ENCODE peak calls at places on chromosome 21, in seven cellular contexts. One of them, this sample, is unnamed.
A peak's percentile ranks its signal among the peaks of the same experiment; 100 is the strongest.

GRCh38 chr21:26754853-26755252 is 90.4 kb downstream of the ADAMTS1 start:
- DNase-seq in psoas muscle: no peak
- DNase-seq in amniotic epithelial cell: no peak
- DNase-seq in T-helper 1 cell: no peak
- DNase-seq in lower leg skin: no peak
- DNase-seq in pons: no peak
- DNase-seq in stimulated activated CD4-positive, alpha-beta T cell treated with anti-CD3 and anti-CD28 coated beads, Interleukin-15, amount 100 ng/mL, for 1 hour: no peak
- DNase-seq in this sample: no peak

GRCh38 chr21:38182370-38182985 is 74.3 kb upstream of the KCNJ15 start:
- DNase-seq in pons: no peak
- DNase-seq in T-helper 1 cell: no peak
- DNase-seq in psoas muscle: no peak
- DNase-seq in stimulated activated CD4-positive, alpha-beta T cell treated with anti-CD3 and anti-CD28 coated beads, Interleukin-15, amount 100 ng/mL, for 1 hour: no peak
- DNase-seq in lower leg skin: no peak
- DNase-seq in amniotic epithelial cell: no peak
- DNase-seq in this sample: no peak

GRCh38 chr21:44648557-44649311 is 2.5 kb downstream of the KRTAP10-11 start:
- DNase-seq in amniotic epithelial cell: no peak
- DNase-seq in pons: no peak
- DNase-seq in lower leg skin: no peak
- DNase-seq in stimulated activated CD4-positive, alpha-beta T cell treated with anti-CD3 and anti-CD28 coated beads, Interleukin-15, amount 100 ng/mL, for 1 hour: no peak
- DNase-seq in psoas muscle: no peak
- DNase-seq in T-helper 1 cell: no peak
- DNase-seq in this sample: no peak

GRCh38 chr21:42453301-42454220 is 42.5 kb downstream of the RSPH1 start:
- DNase-seq in T-helper 1 cell: no peak
- DNase-seq in amniotic epithelial cell: no peak
- DNase-seq in stimulated activated CD4-positive, alpha-beta T cell treated with anti-CD3 and anti-CD28 coated beads, Interleukin-15, amount 100 ng/mL, for 1 hour: no peak
- DNase-seq in pons: no peak
- DNase-seq in psoas muscle: peak; percentile 41
- DNase-seq in lower leg skin: no peak
- DNase-seq in this sample: no peak

GRCh38 chr21:32299695-32300094 is 1.0 kb downstream of the MRAP start:
- DNase-seq in pons: no peak
- DNase-seq in stimulated activated CD4-positive, alpha-beta T cell treated with anti-CD3 and anti-CD28 coated beads, Interleukin-15, amount 100 ng/mL, for 1 hour: no peak
- DNase-seq in psoas muscle: no peak
- DNase-seq in T-helper 1 cell: no peak
- DNase-seq in amniotic epithelial cell: no peak
- DNase-seq in lower leg skin: no peak
- DNase-seq in this sample: no peak

GRCh38 chr21:36654341-36654740 is 44.6 kb upstream of the SIM2 start:
- DNase-seq in amniotic epithelial cell: no peak
- DNase-seq in stimulated activated CD4-positive, alpha-beta T cell treated with anti-CD3 and anti-CD28 coated beads, Interleukin-15, amount 100 ng/mL, for 1 hour: no peak
- DNase-seq in lower leg skin: no peak
- DNase-seq in pons: peak; percentile 94
- DNase-seq in psoas muscle: no peak
- DNase-seq in T-helper 1 cell: no peak
- DNase-seq in this sample: no peak

GRCh38 chr21:29343517-29343916 is 44.8 kb downstream of the BACH1 start:
- DNase-seq in amniotic epithelial cell: peak; percentile 97
- DNase-seq in lower leg skin: no peak
- DNase-seq in psoas muscle: no peak
- DNase-seq in T-helper 1 cell: no peak
- DNase-seq in pons: no peak
- DNase-seq in stimulated activated CD4-positive, alpha-beta T cell treated with anti-CD3 and anti-CD28 coated beads, Interleukin-15, amount 100 ng/mL, for 1 hour: no peak
- DNase-seq in this sample: peak; percentile 88

GRCh38 chr21:45995686-45996179 is 14.2 kb downstream of the COL6A1 start:
- DNase-seq in pons: no peak
- DNase-seq in psoas muscle: peak; percentile 52
- DNase-seq in amniotic epithelial cell: peak; percentile 28
- DNase-seq in stimulated activated CD4-positive, alpha-beta T cell treated with anti-CD3 and anti-CD28 coated beads, Interleukin-15, amount 100 ng/mL, for 1 hour: no peak
- DNase-seq in lower leg skin: peak; percentile 82
- DNase-seq in T-helper 1 cell: peak; percentile 7
- DNase-seq in this sample: no peak

GRCh38 chr21:25790122-25790951 is 55.6 kb downstream of the GABPA start:
- DNase-seq in stimulated activated CD4-positive, alpha-beta T cell treated with anti-CD3 and anti-CD28 coated beads, Interleukin-15, amount 100 ng/mL, for 1 hour: no peak
- DNase-seq in amniotic epithelial cell: peak; percentile 49
- DNase-seq in T-helper 1 cell: no peak
- DNase-seq in pons: peak; percentile 82
- DNase-seq in psoas muscle: no peak
- DNase-seq in lower leg skin: no peak
- DNase-seq in this sample: peak; percentile 69

GRCh38 chr21:14864211-14865021 is 200.4 kb downstream of the NRIP1 start:
- DNase-seq in psoas muscle: peak; percentile 77
- DNase-seq in pons: peak; percentile 95
- DNase-seq in amniotic epithelial cell: peak; percentile 93
- DNase-seq in stimulated activated CD4-positive, alpha-beta T cell treated with anti-CD3 and anti-CD28 coated beads, Interleukin-15, amount 100 ng/mL, for 1 hour: no peak
- DNase-seq in T-helper 1 cell: no peak
- DNase-seq in lower leg skin: peak; percentile 90
- DNase-seq in this sample: peak; percentile 89

GRCh38 chr21:44337941-44338895 is 972 bp downstream of the CFAP410 start:
- DNase-seq in pons: peak; percentile 84
- DNase-seq in T-helper 1 cell: peak; percentile 40
- DNase-seq in stimulated activated CD4-positive, alpha-beta T cell treated with anti-CD3 and anti-CD28 coated beads, Interleukin-15, amount 100 ng/mL, for 1 hour: no peak
- DNase-seq in amniotic epithelial cell: peak; percentile 29
- DNase-seq in psoas muscle: peak; percentile 84
- DNase-seq in lower leg skin: peak; percentile 94
- DNase-seq in this sample: peak; percentile 86

This sample was measured in fibroblast of villous mesenchyme.